ENCODE peak calls at places on chromosomes 2 and 18, in five cellular contexts. I is tibial nerve, J is neural progenitor cell, O is breast epithelium, W is cardiac muscle cell. D is an unnamed sample.

GRCh38 chr2:50529600-50530218 is 502.2 kb downstream of the NRXN1 start:
- DNase-seq in O (no peak), J (peak; percentile 62), I (no peak), W (peak; percentile 64), D (no peak)

GRCh38 chr2:225400060-225400511 is 576 bp downstream of the NYAP2 start:
- DNase-seq in I (no peak), J (peak; percentile 86), O (no peak), W (peak; percentile 79), D (no peak)

GRCh38 chr2:137183206-137183605 is 417.9 kb downstream of the THSD7B start:
- DNase-seq in J (no peak), W (no peak), O (no peak), I (no peak), D (no peak)

GRCh38 chr2:168749264-168749663 is 53.2 kb upstream of the NOSTRIN start:
- DNase-seq in O (no peak), J (no peak), W (no peak), I (no peak), D (no peak)

GRCh38 chr2:219836647-219837177 is 209.3 kb downstream of the SLC4A3 start:
- DNase-seq in I (no peak), W (no peak), J (no peak), O (no peak), D (no peak)

GRCh38 chr18:58991127-58991798 is 126.6 kb downstream of the ZNF532 start:
- DNase-seq in J (no peak), W (no peak), O (no peak), I (no peak), D (no peak)

GRCh38 chr2:46909771-46910419 is 5.7 kb downstream of the MCFD2 start:
- DNase-seq in J (no peak), I (no peak), W (no peak), O (no peak), D (no peak)

GRCh38 chr2:31232586-31232985 is 1.4 kb upstream of the EHD3 start:
- DNase-seq in I (no peak), J (no peak), W (no peak), O (no peak), D (no peak)

GRCh38 chr18:23929362-23929940 is 85.1 kb upstream of the TTC39C start:
- DNase-seq in J (no peak), I (no peak), O (no peak), W (no peak), D (no peak)

GRCh38 chr2:182946949-182947348 is 80.5 kb upstream of the FRZB start:
- DNase-seq in W (no peak), O (no peak), I (no peak), J (no peak), D (no peak)

GRCh38 chr18:2889761-2890192 is 43.0 kb downstream of the EMILIN2 start:
- DNase-seq in I (no peak), W (no peak), O (no peak), J (no peak), D (peak; percentile 30)

GRCh38 chr18:13120967-13121586 is 97.5 kb upstream of the LDLRAD4 start:
- DNase-seq in W (no peak), I (no peak), J (no peak), O (no peak), D (no peak)

GRCh38 chr18:57925706-57926105 is 118.3 kb upstream of the NEDD4L start:
- DNase-seq in J (no peak), O (no peak), W (no peak), I (no peak), D (no peak)

GRCh38 chr2:51013060-51013746 is 18.7 kb downstream of the NRXN1 start:
- DNase-seq in O (peak; percentile 67), W (peak; percentile 55), I (no peak), J (peak; percentile 33), D (no peak)

GRCh38 chr2:37851828-37852584 is 73.1 kb upstream of the RMDN2 start:
- DNase-seq in I (no peak), W (no peak), O (no peak), J (no peak), D (no peak)

GRCh38 chr2:72112421-72112820 is 35.2 kb downstream of the CYP26B1 start:
- DNase-seq in W (no peak), J (no peak), O (no peak), I (no peak), D (no peak)

GRCh38 chr2:208255557-208256106 is 761 bp upstream of the IDH1 start:
- DNase-seq in I (no peak), O (no peak), W (no peak), J (no peak), D (no peak)

GRCh38 chr2:208254118-208254870 is 577 bp downstream of the IDH1 start:
- DNase-seq in I (peak; percentile 56), J (peak; percentile 96), W (peak; percentile 93), O (peak; percentile 37), D (peak; percentile 70)

GRCh38 chr2:208252766-208253492 is 1.9 kb downstream of the IDH1 start:
- DNase-seq in J (no peak), W (no peak), I (no peak), O (no peak), D (no peak)

GRCh38 chr2:208254871-208255556 is at the start of gene IDH1:
- DNase-seq in J (peak; percentile 98), I (peak; percentile 99), O (peak; percentile 92), W (peak; percentile 98), D (peak; percentile 88)

DNA sequence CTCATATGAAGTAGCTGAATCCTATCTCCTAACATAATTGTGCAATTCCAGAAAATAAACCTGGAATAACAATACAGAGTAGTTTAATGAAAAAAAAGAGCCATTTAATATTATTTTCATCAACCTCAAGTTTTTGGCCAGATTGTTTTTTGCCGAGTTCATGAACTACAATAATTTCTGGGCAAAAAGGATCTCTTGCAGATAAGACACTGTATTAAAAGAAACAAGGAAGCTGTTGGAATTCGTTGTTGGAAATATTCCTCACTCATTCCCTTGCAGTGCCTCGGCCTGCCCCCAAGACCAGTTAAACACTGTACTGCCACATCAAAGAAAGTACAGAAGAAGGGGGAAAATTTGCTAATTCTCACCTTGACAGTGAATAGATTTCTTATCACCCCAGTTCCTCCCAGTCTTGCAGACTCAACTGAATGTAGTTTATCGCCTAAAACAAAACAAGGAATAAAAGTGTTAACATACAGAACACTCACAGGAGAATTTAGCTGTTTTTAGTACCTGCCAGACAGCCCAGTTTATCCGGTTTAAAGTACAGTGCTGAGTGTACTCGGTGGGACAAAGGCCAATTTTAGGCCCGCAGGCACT is 1.3 kb downstream of the IDH1 start:
- DNase-seq in W (no peak), I (no peak), O (no peak), J (no peak), D (no peak)
- H3K4me1 ChIP-seq in W (peaks cover 32% of the 10 kb centered on the region), I (peaks cover 14% of the 10 kb centered on the region), O (no peaks in the 10 kb centered on the region), J (peaks cover 39% of the 10 kb centered on the region), D (peaks cover 6% of the 10 kb centered on the region)

GRCh38 chr2:23454501-23455120 is 69.6 kb downstream of the KLHL29 start:
- DNase-seq in J (no peak), I (no peak), O (no peak), W (no peak), D (no peak)

GRCh38 chr2:23452397-23452796 is 67.4 kb downstream of the KLHL29 start:
- DNase-seq in J (no peak), W (no peak), I (no peak), O (no peak), D (no peak)

GRCh38 chr2:23449831-23450331 is 64.9 kb downstream of the KLHL29 start:
- DNase-seq in W (no peak), O (no peak), I (no peak), J (no peak), D (no peak)

GRCh38 chr2:23453936-23454460 is 69.0 kb downstream of the KLHL29 start:
- DNase-seq in W (no peak), J (peak; percentile 57), O (no peak), I (no peak), D (no peak)

DNA sequence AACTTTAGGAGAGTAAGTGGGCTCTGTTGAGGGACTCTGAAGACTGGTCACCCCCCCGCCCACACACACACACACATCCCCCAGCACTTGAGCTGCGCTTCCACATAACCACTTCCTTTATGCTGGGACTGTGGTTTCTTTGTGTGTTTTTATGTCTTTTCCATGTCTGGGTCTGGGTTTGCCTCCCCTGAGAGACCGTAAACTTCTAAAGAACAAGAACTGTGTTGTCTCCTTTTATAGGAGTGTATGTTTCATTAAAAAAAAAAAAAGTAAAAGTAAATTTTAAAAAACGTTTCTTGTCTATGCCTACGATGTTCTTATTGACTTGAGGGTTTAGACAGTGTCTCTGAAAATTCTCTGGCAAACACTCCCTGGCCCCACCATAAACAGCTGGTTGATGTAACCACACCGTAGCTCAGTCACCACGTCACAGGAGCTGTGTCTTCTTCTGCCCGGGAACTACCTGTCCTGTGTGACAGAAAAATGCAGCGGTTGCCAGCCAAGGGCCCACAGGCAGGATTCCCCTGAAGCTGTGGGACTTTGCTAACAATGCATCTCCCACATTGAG is 68.0 kb downstream of the KLHL29 start:
- DNase-seq in J (no peak), I (no peak), O (peak; percentile 84), W (no peak), D (no peak)
- H3K4me3 ChIP-seq in J (no peak overlapping the region), I (no peak overlapping the region), O (no peak overlapping the region), W (no peak overlapping the region), D (peak overlapping the region; percentile 2)

GRCh38 chr2:19355931-19356544 is 2.4 kb downstream of the OSR1 start:
- DNase-seq in I (no peak), J (peak; percentile 32), W (no peak), O (no peak), D (no peak)

GRCh38 chr2:19359021-19359357 is 566 bp upstream of the OSR1 start:
- DNase-seq in J (no peak), W (no peak), I (no peak), O (no peak), D (no peak)

GRCh38 chr2:19358242-19359020 is at the start of gene OSR1:
- DNase-seq in J (peak; percentile 93), O (peak; percentile 61), I (no peak), W (peak; percentile 84), D (no peak)

GRCh38 chr2:19356545-19357382 is 1.7 kb downstream of the OSR1 start:
- DNase-seq in I (no peak), O (no peak), W (no peak), J (peak; percentile 67), D (no peak)

GRCh38 chr2:19357383-19358241 is 811 bp downstream of the OSR1 start:
- DNase-seq in J (peak; percentile 47), I (no peak), O (no peak), W (peak; percentile 51), D (no peak)
- H3K27ac ChIP-seq in J (no peak overlapping the region), I (no peak overlapping the region), O (peak overlapping the region; percentile 92), W (no peak overlapping the region), D (no peak overlapping the region)

GRCh38 chr2:216011320-216011849 is 2.0 kb downstream of the MREG start:
- DNase-seq in I (no peak), O (no peak), J (no peak), W (no peak), D (no peak)

GRCh38 chr2:216014006-216014405 is 655 bp upstream of the MREG start:
- DNase-seq in I (no peak), J (no peak), O (no peak), W (no peak), D (no peak)

GRCh38 chr2:216012133-216012829 is 1.1 kb downstream of the MREG start:
- DNase-seq in I (no peak), O (no peak), W (no peak), J (no peak), D (no peak)

GRCh38 chr2:216013080-216013909 is at the start of gene MREG:
- DNase-seq in J (peak; percentile 91), I (peak; percentile 46), O (peak; percentile 54), W (peak; percentile 82), D (peak; percentile 75)

GRCh38 chr2:216012830-216013079 is 596 bp downstream of the MREG start:
- DNase-seq in J (no peak), O (no peak), W (no peak), I (no peak), D (no peak)
- H3K4me1 ChIP-seq in J (peaks cover 13% of the 10 kb centered on the region), O (no peaks in the 10 kb centered on the region), W (peaks cover 10% of the 10 kb centered on the region), I (no peaks in the 10 kb centered on the region), D (peaks cover 35% of the 10 kb centered on the region)

D was measured in effector memory CD4-positive, alpha-beta T cell.